ENCODE peak calls at places on chromosomes 5 and 9, in four cellular contexts. G is GM12878, J is HL-60, Q is K562. O is an unnamed sample.

GRCh38 chr5:121704291-121704690 is 147.4 kb upstream of the FTMT start:
- DNase-seq in Q (no peak), G (no peak), J (no peak), O (no peak)

GRCh38 chr5:103218164-103218563 is 40.4 kb upstream of the MACIR start:
- DNase-seq in J (no peak), G (no peak), Q (no peak), O (no peak)

GRCh38 chr9:92713528-92713927 is 43.6 kb upstream of the IPPK start:
- DNase-seq in J (no peak), G (no peak), Q (no peak), O (no peak)

GRCh38 chr9:89363921-89364663 is 45.8 kb downstream of the SECISBP2 start:
- DNase-seq in G (no peak), J (no peak), Q (no peak), O (no peak)

GRCh38 chr5:181160144-181160754 is 12.9 kb downstream of the OR2V2 start:
- DNase-seq in G (no peak), J (no peak), Q (peak), O (peak)

GRCh38 chr9:101326501-101326900 is 58.3 kb downstream of the BAAT start:
- DNase-seq in Q (no peak), G (no peak), J (no peak), O (no peak)

GRCh38 chr5:56415356-56415765 is 182.2 kb upstream of the ANKRD55 start:
- DNase-seq in Q (peak), J (peak), G (peak), O (peak)

GRCh38 chr5:14429614-14430013 is 152.0 kb upstream of the OTULINL start:
- DNase-seq in G (no peak), J (no peak), Q (no peak), O (no peak)

GRCh38 chr5:140402258-140403074 is 833 bp downstream of the ANKHD1 start:
- DNase-seq in Q (peak), J (peak), G (peak), O (peak)

GRCh38 chr5:109191153-109191558 is 218.6 kb downstream of the PJA2 start:
- DNase-seq in G (no peak), J (no peak), Q (peak), O (no peak)

GRCh38 chr5:82885657-82886389 is 191.4 kb downstream of the TMEM167A start:
- DNase-seq in J (no peak), Q (no peak), G (peak), O (no peak)

GRCh38 chr5:168679515-168679920 is 100.3 kb upstream of the PANK3 start:
- DNase-seq in J (peak), G (peak), Q (peak), O (peak)

GRCh38 chr5:57559110-57559635 is 76.6 kb upstream of the ACTBL2 start:
- DNase-seq in G (no peak), Q (no peak), J (no peak), O (no peak)

GRCh38 chr5:156271569-156271968 is 55.4 kb upstream of the SGCD start:
- DNase-seq in G (no peak), Q (no peak), J (no peak), O (no peak)

GRCh38 chr9:79477955-79478751 is 93.6 kb upstream of the TLE4 start:
- DNase-seq in J (peak), G (no peak), Q (no peak), O (no peak)

GRCh38 chr9:77952641-77953341 is 78.8 kb downstream of the GNAQ start:
- DNase-seq in G (no peak), Q (no peak), J (no peak), O (no peak)

GRCh38 chr9:88660611-88661010 is 125.6 kb downstream of the NXNL2 start:
- DNase-seq in G (no peak), Q (peak), J (peak), O (no peak)

GRCh38 chr9:121399126-121399882 is 29.3 kb upstream of the STOM start:
- DNase-seq in J (no peak), G (no peak), Q (no peak), O (no peak)

GRCh38 chr9:98906273-98907040 is 37.2 kb upstream of the COL15A1 start:
- DNase-seq in Q (peak), J (no peak), G (no peak), O (no peak)

GRCh38 chr9:92187989-92188714 is 72.9 kb upstream of the SPTLC1 start:
- DNase-seq in Q (no peak), J (no peak), G (no peak), O (no peak)

GRCh38 chr5:64074533-64074932 is 91.1 kb upstream of the RNF180 start:
- DNase-seq in G (no peak), Q (peak), J (peak), O (peak)

GRCh38 chr9:109452761-109453160 is 45.3 kb downstream of the PTPN3 start:
- DNase-seq in Q (no peak), G (no peak), J (no peak), O (no peak)

GRCh38 chr9:77021928-77022782 is 2.7 kb downstream of the FOXB2 start:
- DNase-seq in J (no peak), Q (no peak), G (no peak), O (no peak)

GRCh38 chr9:116181853-116182610 is 28.4 kb downstream of the PAPPA start:
- DNase-seq in J (no peak), Q (no peak), G (no peak), O (no peak)

GRCh38 chr9:95018099-95018927 is 291.8 kb downstream of the AOPEP start:
- DNase-seq in Q (no peak), J (no peak), G (no peak), O (no peak)

GRCh38 chr9:83596899-83597504 is 25.9 kb upstream of the IDNK start:
- DNase-seq in J (peak), Q (peak), G (no peak), O (peak)

GRCh38 chr9:87958591-87958990 is 15.7 kb downstream of the CDK20 start:
- DNase-seq in G (no peak), Q (no peak), J (no peak), O (no peak)

GRCh38 chr5:35185518-35185917 is 44.8 kb downstream of the PRLR start:
- DNase-seq in G (no peak), Q (no peak), J (no peak), O (no peak)

GRCh38 chr9:93308676-93309075 is 124.7 kb downstream of the WNK2 start:
- DNase-seq in J (no peak), Q (no peak), G (no peak), O (no peak)

GRCh38 chr9:124553738-124554137 is 46.5 kb upstream of the NR5A1 start:
- DNase-seq in J (no peak), Q (no peak), G (no peak), O (no peak)

GRCh38 chr5:137478043-137478442 is 21.1 kb downstream of the SPOCK1 start:
- DNase-seq in Q (no peak), J (no peak), G (no peak), O (no peak)

GRCh38 chr5:96072791-96073165 is 111.1 kb upstream of the ELL2 start:
- DNase-seq in J (no peak), G (no peak), Q (no peak), O (no peak)

GRCh38 chr9:95507456-95508241 is 9.1 kb downstream of the PTCH1 start:
- DNase-seq in G (no peak), Q (no peak), J (no peak), O (no peak)

GRCh38 chr5:37722236-37723146 is 117.3 kb downstream of the GDNF start:
- DNase-seq in G (peak), J (peak), Q (no peak), O (no peak)

GRCh38 chr9:89474939-89475338 is 23.0 kb downstream of the SEMA4D start:
- DNase-seq in Q (no peak), G (no peak), J (no peak), O (no peak)

DNA sequence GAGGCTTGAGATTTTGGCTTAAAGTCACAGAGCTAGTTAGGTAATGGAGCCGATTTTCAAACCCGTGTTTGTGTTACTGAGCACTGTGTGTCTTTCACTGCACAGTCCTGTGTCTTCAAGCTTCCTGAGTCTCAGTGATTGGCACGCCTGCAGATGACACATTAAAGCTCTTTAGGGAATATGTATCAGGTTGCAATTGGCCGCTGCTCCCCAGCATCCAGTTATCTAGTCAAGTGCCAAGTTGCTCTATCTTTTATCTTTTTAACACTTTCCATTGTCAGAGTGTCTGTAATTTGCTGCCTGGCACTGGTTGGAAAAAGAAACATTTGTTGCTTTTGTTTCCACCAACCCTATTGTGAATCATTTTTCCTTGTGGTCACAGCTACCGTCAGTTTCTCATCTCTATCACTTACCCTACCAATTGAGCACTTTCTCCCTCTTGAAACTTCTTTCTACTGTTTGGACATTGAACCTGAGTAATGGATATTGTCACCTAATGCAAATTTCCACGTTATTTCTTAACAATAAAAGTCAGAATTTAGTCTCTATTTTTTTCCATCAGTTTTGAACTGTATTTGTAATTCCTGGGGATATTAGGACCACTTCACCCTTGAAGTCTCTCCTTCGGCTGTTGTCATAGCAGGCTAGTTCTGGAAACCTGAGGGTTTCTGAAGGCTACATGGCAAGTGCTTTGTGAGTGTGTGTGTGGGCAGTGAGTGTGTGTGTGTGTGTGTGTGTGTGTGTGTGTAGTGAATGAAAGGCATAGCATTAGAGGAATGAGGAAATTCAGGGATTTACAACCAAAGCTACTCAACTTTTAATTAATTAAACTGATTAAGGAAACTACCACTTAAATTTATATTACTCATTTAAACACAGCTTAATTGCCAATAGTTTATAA is 274.3 kb downstream of the ISL1 start:
- DNase-seq in G (no peak), J (no peak), Q (no peak), O (no peak)
- TF ChIP-seq POLR2AphosphoS5 in G (no peak), J (no peak), Q (no peak), O (no peak)

GRCh38 chr5:150105898-150106615 is 19.7 kb upstream of the CSF1R start:
- DNase-seq in G (no peak), J (no peak), Q (no peak), O (no peak)
- TF ChIP-seq SPI1 in G (no peak), J (no peak), Q (no peak), O (no peak)

GRCh38 chr9:127360829-127361228 is 36.1 kb upstream of the SLC2A8 start:
- DNase-seq in Q (peak), J (peak), G (no peak), O (no peak)
- TF ChIP-seq POLR2AphosphoS5 in Q (no peak), J (no peak), G (no peak), O (no peak)

DNA sequence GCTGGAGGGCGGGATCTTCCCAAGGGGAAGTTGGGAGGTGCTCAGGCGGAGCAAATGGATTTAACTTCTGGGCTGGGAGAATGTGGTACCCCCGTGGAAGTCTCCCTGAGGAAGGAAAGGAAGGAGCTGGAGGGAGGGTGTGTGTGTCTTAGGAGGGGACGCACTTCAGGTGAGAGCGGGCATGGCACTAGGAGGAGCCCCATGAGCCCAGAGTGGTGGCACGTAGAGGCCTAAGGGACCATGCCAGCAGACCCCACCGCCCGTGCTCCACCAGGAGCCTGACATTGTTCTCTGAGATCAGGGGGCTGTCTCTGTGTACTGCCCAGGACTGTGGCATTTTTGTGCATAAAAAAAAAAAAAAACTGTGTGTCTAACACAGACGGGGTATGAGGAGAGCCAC is 18.6 kb upstream of the AHRR start:
- DNase-seq in Q (no peak), J (no peak), G (no peak), O (no peak)
- TF ChIP-seq SPI1 in Q (no peak), J (no peak), G (no peak), O (no peak)

DNA sequence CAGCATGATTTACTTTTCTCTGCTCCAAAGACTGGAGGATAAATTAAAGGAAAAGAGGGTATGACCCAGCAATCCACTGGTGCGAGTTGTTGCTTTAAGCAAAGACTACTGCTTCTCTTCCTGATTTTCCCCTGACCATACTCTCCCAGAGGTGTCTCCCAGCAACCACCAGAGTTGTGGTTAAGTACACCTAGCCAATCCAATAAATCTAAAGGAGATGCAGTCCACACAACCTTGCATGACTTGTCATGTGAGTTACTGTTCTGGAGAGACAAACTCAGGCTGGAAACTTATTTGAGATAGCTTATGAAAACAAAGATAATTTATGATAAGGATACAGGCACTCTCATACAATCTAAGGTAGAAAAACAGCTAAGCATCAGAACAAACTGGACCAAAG is 11.9 kb downstream of the TMC1 start:
- DNase-seq in Q (no peak), G (no peak), J (no peak), O (no peak)
- TF ChIP-seq POLR2AphosphoS5 in Q (no peak), G (no peak), J (no peak), O (no peak)

GRCh38 chr9:81465468-81466002 is 223.8 kb downstream of the TLE1 start:
- DNase-seq in J (no peak), G (no peak), Q (no peak), O (no peak)
- TF ChIP-seq SPI1 in J (no peak), G (no peak), Q (no peak), O (no peak)

O was measured in GM12891.